ENCODE peak calls at places on chromosomes 16 and 17, in four cellular contexts. R is fibroblast of lung, Y is NT2/D1, T is SJCRH30. D is an unnamed sample.
A peak's percentile ranks its signal among the peaks of the same experiment; 100 is the strongest.

GRCh38 chr17:38870259-38871165 is 654 bp downstream of the LASP1 start:
- DNase-seq in R (peak; percentile 60), Y (no peak), T (peak; percentile 77), D (peak; percentile 42)

GRCh38 chr17:31241116-31241515 is 55.9 kb downstream of the OMG start:
- DNase-seq in R (no peak), Y (no peak), T (no peak), D (no peak)

GRCh38 chr16:67025151-67025550 is 3.8 kb upstream of the CBFB start:
- DNase-seq in R (no peak), Y (no peak), T (no peak), D (no peak)

GRCh38 chr16:24151482-24151939 is 104.6 kb upstream of the CACNG3 start:
- DNase-seq in R (peak; percentile 85), Y (peak; percentile 54), T (peak; percentile 4), D (peak; percentile 92)

GRCh38 chr16:66135376-66135775 is 231.1 kb upstream of the CDH5 start:
- DNase-seq in R (peak; percentile 75), Y (no peak), T (no peak), D (no peak)

GRCh38 chr17:37101306-37101705 is 152.6 kb downstream of the AATF start:
- DNase-seq in R (no peak), Y (no peak), T (no peak), D (no peak)

GRCh38 chr17:9943343-9943742 is 38.3 kb upstream of the RCVRN start:
- DNase-seq in R (no peak), Y (no peak), T (no peak), D (no peak)

GRCh38 chr17:72255481-72255880 is 134.7 kb downstream of the SOX9 start:
- DNase-seq in R (no peak), Y (no peak), T (no peak), D (peak; percentile 53)

GRCh38 chr17:42603318-42603717 is 5.9 kb downstream of the RETREG3 start:
- DNase-seq in R (no peak), Y (no peak), T (no peak), D (no peak)

GRCh38 chr17:75738218-75738802 is 17.1 kb downstream of the ITGB4 start:
- DNase-seq in R (no peak), Y (no peak), T (no peak), D (no peak)

GRCh38 chr17:2986925-2987324 is 76.5 kb downstream of the OR1D5 start:
- DNase-seq in R (no peak), Y (no peak), T (no peak), D (no peak)

GRCh38 chr16:52827456-52827855 is 225.2 kb downstream of the CHD9NB start:
- DNase-seq in R (no peak), Y (no peak), T (no peak), D (no peak)

GRCh38 chr16:3094289-3095027 is 4.6 kb downstream of the ZSCAN10 start:
- DNase-seq in R (no peak), Y (no peak), T (no peak), D (peak; percentile 74)

GRCh38 chr16:86515780-86516617 is 5.7 kb downstream of the FOXF1 start:
- DNase-seq in R (peak; percentile 74), Y (no peak), T (no peak), D (no peak)

GRCh38 chr16:89827383-89828198 is 684 bp upstream of the SPIRE2 start:
- DNase-seq in R (peak; percentile 56), Y (no peak), T (peak; percentile 34), D (peak; percentile 40)

GRCh38 chr17:33021731-33022408 is 30.2 kb downstream of the SPACA3 start:
- DNase-seq in R (no peak), Y (no peak), T (peak; percentile 51), D (no peak)

GRCh38 chr17:6560496-6560895 is 4.1 kb upstream of the PITPNM3 start:
- DNase-seq in R (no peak), Y (no peak), T (no peak), D (no peak)

GRCh38 chr17:13727441-13728171 is 125.9 kb upstream of the HS3ST3A1 start:
- DNase-seq in R (peak; percentile 84), Y (no peak), T (no peak), D (no peak)

GRCh38 chr17:2394775-2395191 is 6.1 kb downstream of the MNT start:
- DNase-seq in R (no peak), Y (no peak), T (no peak), D (no peak)

GRCh38 chr17:76139801-76140660 is 1.0 kb downstream of the FOXJ1 start:
- DNase-seq in R (no peak), Y (no peak), T (no peak), D (no peak)

GRCh38 chr16:2819179-2819938 is 2.3 kb downstream of the PRSS21 start:
- DNase-seq in R (no peak), Y (no peak), T (no peak), D (no peak)

GRCh38 chr16:74623214-74623842 is 16.4 kb upstream of the GLG1 start:
- DNase-seq in R (peak; percentile 35), Y (peak; percentile 15), T (no peak), D (peak; percentile 82)

GRCh38 chr16:70804729-70805169 is 3.8 kb upstream of the VAC14 start:
- DNase-seq in R (no peak), Y (no peak), T (no peak), D (no peak)

GRCh38 chr17:47869114-47869513 is 18.2 kb upstream of the SP6 start:
- DNase-seq in R (no peak), Y (no peak), T (no peak), D (no peak)

GRCh38 chr17:17165666-17166308 is 40.3 kb downstream of the PLD6 start:
- DNase-seq in R (no peak), Y (no peak), T (no peak), D (no peak)

GRCh38 chr17:28598389-28598788 is 436 bp downstream of the SPAG5 start:
- DNase-seq in R (no peak), Y (no peak), T (no peak), D (no peak)

GRCh38 chr16:9787717-9788116 is 394.5 kb downstream of the GRIN2A start:
- DNase-seq in R (peak; percentile 48), Y (no peak), T (no peak), D (peak; percentile 26)

GRCh38 chr17:74240637-74241036 is 27.3 kb downstream of the TTYH2 start:
- DNase-seq in R (peak; percentile 53), Y (no peak), T (no peak), D (no peak)

GRCh38 chr17:37483311-37484039 is 6.2 kb upstream of the DUSP14 start:
- DNase-seq in R (peak; percentile 75), Y (no peak), T (peak; percentile 73), D (peak; percentile 8)

GRCh38 chr16:1181715-1182671 is 29.1 kb downstream of the CACNA1H start:
- DNase-seq in R (peak; percentile 92), Y (no peak), T (peak; percentile 73), D (no peak)

GRCh38 chr16:75379911-75380847 is 53.1 kb downstream of the CFDP1 start:
- DNase-seq in R (no peak), Y (no peak), T (no peak), D (no peak)

GRCh38 chr17:16886655-16887322 is 85.1 kb downstream of the TNFRSF13B start:
- DNase-seq in R (no peak), Y (no peak), T (no peak), D (no peak)

GRCh38 chr16:84356591-84357116 is 11.7 kb upstream of the ATP2C2 start:
- DNase-seq in R (peak; percentile 37), Y (no peak), T (peak; percentile 65), D (no peak)

GRCh38 chr17:83194189-83194565 is 114.8 kb downstream of the METRNL start:
- DNase-seq in R (no peak), Y (no peak), T (peak; percentile 4), D (no peak)

GRCh38 chr16:48053346-48053745 is 102.4 kb downstream of the ABCC12 start:
- DNase-seq in R (peak; percentile 82), Y (peak; percentile 77), T (no peak), D (no peak)

GRCh38 chr17:4696432-4696796 is 7.5 kb downstream of the PELP1 start:
- DNase-seq in R (no peak), Y (no peak), T (no peak), D (no peak)

GRCh38 chr17:42101513-42102292 is 3.4 kb upstream of the ZNF385C start:
- DNase-seq in R (peak; percentile 50), Y (peak; percentile 52), T (peak; percentile 86), D (peak; percentile 56)

GRCh38 chr17:37111329-37111728 is 162.6 kb downstream of the AATF start:
- DNase-seq in R (no peak), Y (no peak), T (no peak), D (no peak)

GRCh38 chr16:70656065-70656711 is 9.8 kb downstream of the IL34 start:
- DNase-seq in R (no peak), Y (no peak), T (no peak), D (no peak)

GRCh38 chr17:78140169-78141051 is 5.8 kb upstream of the C17orf99 start:
- DNase-seq in R (peak; percentile 67), Y (peak; percentile 91), T (peak; percentile 100), D (peak; percentile 98)

GRCh38 chr17:78144146-78144719 is 2.0 kb upstream of the C17orf99 start:
- DNase-seq in R (peak; percentile 59), Y (no peak), T (peak; percentile 78), D (peak; percentile 40)

GRCh38 chr17:78143214-78144145 is 2.7 kb upstream of the C17orf99 start:
- DNase-seq in R (no peak), Y (no peak), T (no peak), D (no peak)

GRCh38 chr17:78142113-78142861 is 3.9 kb upstream of the C17orf99 start:
- DNase-seq in R (peak; percentile 69), Y (no peak), T (no peak), D (no peak)

GRCh38 chr17:78141437-78142112 is 4.6 kb upstream of the C17orf99 start:
- DNase-seq in R (no peak), Y (no peak), T (no peak), D (no peak)
- H3K4me3 ChIP-seq in R (no peak overlapping the region), Y (no peak overlapping the region), T (no peak overlapping the region), D (no peak overlapping the region)

GRCh38 chr16:57474671-57475661 is 11.3 kb downstream of the DOK4 start:
- DNase-seq in R (no peak), Y (no peak), T (no peak), D (no peak)
- H3K4me1 ChIP-seq in R (peaks cover 17% of the 10 kb centered on the region), Y (peaks cover 54% of the 10 kb centered on the region), T (no peaks in the 10 kb centered on the region), D (peaks cover 30% of the 10 kb centered on the region)

GRCh38 chr16:65125322-65125721 is 3.5 kb upstream of the CDH11 start:
- DNase-seq in R (peak; percentile 57), Y (no peak), T (no peak), D (no peak)

GRCh38 chr16:65122974-65123845 is 1.3 kb upstream of the CDH11 start:
- DNase-seq in R (peak; percentile 73), Y (no peak), T (peak; percentile 39), D (peak; percentile 70)

GRCh38 chr16:65123846-65124513 is 2.1 kb upstream of the CDH11 start:
- DNase-seq in R (no peak), Y (no peak), T (peak; percentile 21), D (no peak)

GRCh38 chr16:65125871-65126270 is 4.0 kb upstream of the CDH11 start:
- DNase-seq in R (peak; percentile 41), Y (no peak), T (no peak), D (peak; percentile 78)

GRCh38 chr16:65124596-65124995 is 2.7 kb upstream of the CDH11 start:
- DNase-seq in R (no peak), Y (no peak), T (no peak), D (no peak)
- H3K4me3 ChIP-seq in R (peak overlapping the region; percentile 92), Y (no peak overlapping the region), T (peak overlapping the region; percentile 96), D (peak overlapping the region; percentile 79)

GRCh38 chr17:81030726-81031570 is 4.0 kb upstream of the BAIAP2 start:
- DNase-seq in R (no peak), Y (no peak), T (no peak), D (no peak)

GRCh38 chr17:81027591-81028505 is 7.1 kb upstream of the BAIAP2 start:
- DNase-seq in R (no peak), Y (no peak), T (no peak), D (no peak)

GRCh38 chr17:81031571-81032550 is 3.1 kb upstream of the BAIAP2 start:
- DNase-seq in R (no peak), Y (no peak), T (no peak), D (no peak)

GRCh38 chr17:81028506-81028858 is 6.5 kb upstream of the BAIAP2 start:
- DNase-seq in R (no peak), Y (no peak), T (no peak), D (no peak)

GRCh38 chr17:81029859-81030258 is 5.1 kb upstream of the BAIAP2 start:
- DNase-seq in R (no peak), Y (no peak), T (no peak), D (no peak)
- H3K4me1 ChIP-seq in R (peaks cover 3% of the 10 kb centered on the region), Y (peaks cover 20% of the 10 kb centered on the region), T (no peaks in the 10 kb centered on the region), D (peaks cover 19% of the 10 kb centered on the region)

D was measured in A673.